ENCODE peak calls at places on chromosomes 6 and 20, in five cellular contexts. I is tibial nerve, P is tibial artery, R is stomach, Q is Panc1. B is an unnamed sample.

GRCh38 chr6:167760979-167761793 is 65.5 kb upstream of the AFDN start:
- DNase-seq in I (peak), P (peak), R (peak), Q (no peak), B (peak)

GRCh38 chr6:2881358-2881885 is 21.7 kb downstream of the SERPINB9 start:
- DNase-seq in I (no peak), P (no peak), R (no peak), Q (no peak), B (no peak)

GRCh38 chr6:43052842-43053544 is 658 bp downstream of the CUL7 start:
- DNase-seq in I (peak), P (peak), R (no peak), Q (no peak), B (peak)

GRCh38 chr6:33752139-33753015 is 5.7 kb upstream of the IP6K3 start:
- DNase-seq in I (no peak), P (no peak), R (peak), Q (no peak), B (no peak)

GRCh38 chr6:13351271-13351670 is 22.9 kb upstream of the TBC1D7 start:
- DNase-seq in I (no peak), P (no peak), R (no peak), Q (no peak), B (no peak)

GRCh38 chr20:10558635-10559187 is 115.1 kb downstream of the JAG1 start:
- DNase-seq in I (no peak), P (no peak), R (no peak), Q (no peak), B (peak)

GRCh38 chr6:158707120-158707519 is 57.3 kb downstream of the SYTL3 start:
- DNase-seq in I (no peak), P (no peak), R (peak), Q (no peak), B (peak)

GRCh38 chr6:8182209-8182845 is 80.0 kb upstream of the EEF1E1 start:
- DNase-seq in I (no peak), P (no peak), R (no peak), Q (no peak), B (peak)

GRCh38 chr6:36998723-36999466 is 6.6 kb upstream of the FGD2 start:
- DNase-seq in I (no peak), P (no peak), R (no peak), Q (no peak), B (no peak)

GRCh38 chr6:149056777-149057463 is 260.6 kb upstream of the TAB2 start:
- DNase-seq in I (no peak), P (no peak), R (no peak), Q (no peak), B (no peak)

GRCh38 chr20:21096321-21097043 is 9.7 kb downstream of the LINC00237 start:
- DNase-seq in I (no peak), P (no peak), R (no peak), Q (peak), B (peak)

GRCh38 chr6:47234258-47234933 is 75.3 kb downstream of the TNFRSF21 start:
- DNase-seq in I (no peak), P (no peak), R (peak), Q (no peak), B (no peak)

DNA sequence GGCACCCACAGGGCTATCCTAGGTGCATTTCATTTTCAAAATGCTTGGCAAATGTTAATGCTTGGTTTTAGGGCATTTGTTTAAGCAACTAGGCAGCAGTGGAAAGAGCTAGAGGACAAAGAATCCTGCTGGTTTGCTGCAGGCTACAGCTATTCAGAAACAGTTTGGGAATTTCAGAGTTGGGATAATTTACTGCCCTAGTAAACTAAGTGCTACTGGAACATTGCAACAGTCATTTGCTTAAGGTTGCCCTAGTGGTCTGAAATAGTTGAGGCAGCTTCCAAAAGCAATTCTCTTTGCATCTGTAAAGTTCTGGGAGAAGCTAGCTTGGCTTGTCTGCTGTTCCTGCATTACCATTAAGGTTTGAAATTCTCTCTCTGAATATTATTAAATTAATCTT is 312.7 kb downstream of the LAMA2 start:
- DNase-seq in I (no peak), P (no peak), R (no peak), Q (no peak), B (peak)
- TF ChIP-seq CTCF in I (no peak), P (no peak), R (no peak), Q (no peak), B (peak)

DNA sequence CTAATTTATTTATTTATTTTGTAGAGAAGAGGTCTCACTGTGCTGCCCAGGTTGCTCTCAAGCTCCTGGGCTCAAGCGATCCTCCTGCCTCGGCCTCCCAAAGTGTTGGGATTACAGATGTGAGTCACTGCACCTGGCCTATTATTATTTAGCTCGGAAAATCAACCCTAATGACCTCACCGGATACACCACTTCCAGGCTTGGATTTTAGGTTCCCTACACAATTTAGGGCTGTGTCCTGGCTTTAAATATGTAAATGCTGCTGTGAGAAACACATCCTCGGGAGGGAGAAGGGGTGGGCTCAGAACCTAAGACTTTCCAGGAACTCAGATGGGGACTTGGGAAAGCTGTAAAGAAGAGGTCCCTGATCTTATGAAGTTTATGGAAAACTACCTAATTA is 51.0 kb upstream of the SLC32A1 start:
- DNase-seq in I (no peak), P (no peak), R (no peak), Q (no peak), B (no peak)
- H3K4me3 ChIP-seq in I (no peak), P (no peak), R (peak), Q (no peak), B (peak)

DNA sequence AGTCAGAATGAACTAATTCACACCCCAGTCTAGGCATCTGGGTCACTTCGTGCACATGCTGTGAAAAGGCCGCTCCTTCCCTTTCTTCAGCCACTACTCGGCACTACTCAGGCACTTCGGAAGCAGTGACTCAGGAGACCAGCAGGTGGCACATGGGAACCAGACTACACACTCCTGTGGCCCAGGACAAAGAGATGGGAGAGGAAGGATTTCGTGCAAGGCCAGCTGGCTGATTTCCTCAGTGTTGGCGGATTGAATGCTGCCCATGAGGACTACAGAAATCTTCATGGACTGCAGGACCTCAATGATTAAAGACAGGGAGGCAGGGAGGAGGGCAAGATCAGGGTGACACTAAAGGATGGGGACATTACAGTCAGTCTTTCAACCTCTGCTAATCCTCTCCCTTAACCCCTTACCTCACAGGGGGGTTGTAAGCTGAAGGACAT is 117.8 kb upstream of the SPACA1 start:
- DNase-seq in I (peak), P (peak), R (peak), Q (peak), B (peak)
- TF ChIP-seq CTCF in I (peak), P (peak), R (no peak), Q (peak), B (peak)

GRCh38 chr20:29313481-29313880 is 1944.0 kb upstream of the DEFB115 start:
- DNase-seq in I (no peak), P (no peak), R (no peak), Q (no peak), B (no peak)
- H3K4me3 ChIP-seq in I (no peak), P (no peak), R (no peak), Q (no peak), B (no peak)

DNA sequence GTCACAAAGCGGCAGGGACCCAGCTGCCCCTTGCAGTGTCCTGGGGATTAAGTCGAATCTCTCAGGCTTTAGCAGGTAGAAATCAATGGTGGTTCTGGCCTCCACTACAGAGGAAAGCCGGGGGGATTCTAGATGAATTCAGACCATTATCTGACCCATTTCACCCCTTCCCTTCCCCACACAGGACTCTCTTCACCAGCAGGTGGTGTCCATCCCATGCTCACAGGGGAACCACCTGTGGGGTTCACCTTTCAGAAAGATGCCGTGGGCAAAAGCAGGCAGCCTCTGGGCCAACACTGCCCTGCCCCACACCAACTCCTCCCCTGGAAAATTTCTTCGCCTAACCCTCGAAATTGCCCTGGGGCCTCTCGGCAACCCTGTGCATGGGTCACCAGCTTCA is 123.8 kb upstream of the GGTLC1 start:
- DNase-seq in I (no peak), P (no peak), R (no peak), Q (no peak), B (no peak)
- TF ChIP-seq CTCF in I (no peak), P (no peak), R (no peak), Q (no peak), B (no peak)

GRCh38 chr6:162856885-162857284 is 129.1 kb downstream of the PACRG start:
- DNase-seq in I (no peak), P (no peak), R (no peak), Q (peak), B (peak)

GRCh38 chr6:162854228-162854627 is 126.5 kb downstream of the PACRG start:
- DNase-seq in I (no peak), P (no peak), R (no peak), Q (no peak), B (no peak)

GRCh38 chr6:162852810-162853577 is 125.2 kb downstream of the PACRG start:
- DNase-seq in I (no peak), P (no peak), R (no peak), Q (no peak), B (no peak)

GRCh38 chr6:162854734-162855191 is 127.0 kb downstream of the PACRG start:
- DNase-seq in I (no peak), P (no peak), R (no peak), Q (no peak), B (no peak)

DNA sequence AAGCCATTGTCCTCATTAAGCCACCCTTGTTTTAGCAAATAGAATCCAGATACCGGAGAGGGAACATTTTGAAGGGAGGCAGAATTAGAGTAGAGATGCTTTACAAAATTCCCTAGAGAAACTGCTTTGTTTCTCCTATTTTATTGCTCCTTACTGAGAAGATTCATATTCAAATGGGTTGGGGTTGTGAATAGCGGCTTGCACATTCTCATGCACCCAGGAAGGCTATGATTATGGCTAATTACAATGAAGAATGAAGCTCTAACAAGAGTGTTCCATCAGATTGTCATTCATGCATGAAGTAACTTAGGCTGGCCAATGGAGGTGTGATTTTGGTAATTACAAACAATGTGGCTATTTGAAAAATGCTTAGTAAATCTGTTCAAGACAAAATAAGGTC is 129.5 kb downstream of the PACRG start:
- DNase-seq in I (no peak), P (no peak), R (no peak), Q (no peak), B (no peak)
- H3K4me3 ChIP-seq in I (peak), P (no peak), R (peak), Q (no peak), B (peak)

DNA sequence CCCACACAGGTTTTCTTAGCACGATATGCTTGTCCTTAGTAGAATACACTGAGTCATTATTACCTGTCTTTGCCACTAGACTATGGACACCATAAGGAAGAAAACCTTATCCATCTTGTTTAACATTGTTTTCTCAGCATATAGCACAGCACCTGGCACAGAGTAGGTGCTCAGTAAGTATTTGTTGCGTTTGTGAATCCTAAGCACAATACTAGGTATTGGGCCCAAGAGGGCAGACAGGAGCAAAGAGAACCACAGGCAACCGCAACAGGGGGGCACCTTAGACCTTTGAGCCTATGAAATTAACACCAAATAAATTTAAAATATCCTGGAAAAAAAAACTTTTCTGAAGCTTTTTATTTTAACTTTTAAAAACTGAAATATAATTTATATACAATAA is 3.7 kb upstream of the NCOA6 start:
- DNase-seq in I (no peak), P (no peak), R (no peak), Q (no peak), B (no peak)
- TF ChIP-seq CTCF in I (no peak), P (no peak), R (no peak), Q (no peak), B (no peak)

DNA sequence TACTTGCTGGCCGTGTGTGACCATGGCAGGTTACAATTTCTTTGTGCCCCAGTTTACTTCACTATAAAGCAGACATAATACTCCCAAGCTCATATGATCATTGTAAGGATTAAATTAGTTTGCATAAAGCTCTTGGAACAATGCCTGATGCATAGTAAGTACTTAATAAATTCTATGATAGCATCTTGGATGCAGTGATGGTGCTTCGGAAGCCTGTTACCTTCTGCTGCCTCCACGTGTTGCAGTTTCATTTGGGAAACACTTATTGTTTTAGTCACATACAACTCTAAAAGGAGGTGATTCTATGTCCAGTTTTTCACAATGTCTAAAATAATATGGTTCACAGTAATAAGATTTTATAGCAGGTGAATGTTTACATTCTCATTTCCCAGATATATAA is 343.9 kb downstream of the NRN1 start:
- DNase-seq in I (no peak), P (no peak), R (no peak), Q (no peak), B (no peak)
- H3K4me3 ChIP-seq in I (no peak), P (no peak), R (no peak), Q (no peak), B (no peak)

B was measured in fibroblast of villous mesenchyme.